ENCODE peak calls at places on chromosomes 7 and 10, in six cellular contexts. B is NCI-H1436; O is fibroblast of villous mesenchyme; P is tibial nerve; A is stimulated activated CD8-positive, alpha-beta memory T cell treated with anti-CD3 and anti-CD28 coated beads, Interleukin-7, amount 100 ng/mL, for 24 hours; L is nucleus accumbens. K is an unnamed sample.

GRCh38 chr10:24871006-24871405 is 81.4 kb downstream of the PRTFDC1 start:
- DNase-seq in P (no peak), O (peak; percentile 83), A (no peak), B (no peak), L (no peak), K (no peak)

GRCh38 chr10:123561145-123561448 is 105.1 kb upstream of the GPR26 start:
- DNase-seq in L (no peak), B (no peak), O (no peak), A (no peak), P (no peak), K (no peak)

GRCh38 chr10:86344714-86345161 is 21.9 kb downstream of the GRID1 start:
- DNase-seq in A (no peak), O (no peak), L (no peak), B (no peak), P (no peak), K (peak; percentile 16)

GRCh38 chr7:151836191-151836926 is 40.6 kb downstream of the PRKAG2 start:
- DNase-seq in A (no peak), B (no peak), P (no peak), O (no peak), L (no peak), K (no peak)

GRCh38 chr7:39709768-39710291 is 86.5 kb downstream of the RALA start:
- DNase-seq in O (peak; percentile 79), P (no peak), L (no peak), A (no peak), B (peak; percentile 53), K (peak; percentile 88)

GRCh38 chr7:51292596-51292995 is 24.0 kb downstream of the COBL start:
- DNase-seq in A (no peak), L (no peak), O (no peak), P (no peak), B (no peak), K (no peak)

GRCh38 chr10:116849271-116850057 is at the start of gene ENO4:
- DNase-seq in A (no peak), O (peak; percentile 82), L (peak; percentile 64), B (peak; percentile 94), P (no peak), K (peak; percentile 70)

GRCh38 chr10:28632597-28632940 is 44.8 kb upstream of the BAMBI start:
- DNase-seq in A (no peak), P (no peak), B (no peak), O (no peak), L (no peak), K (no peak)

GRCh38 chr10:451021-451471 is 238.4 kb downstream of the DIP2C start:
- DNase-seq in A (no peak), O (peak; percentile 39), P (no peak), B (no peak), L (no peak), K (no peak)

GRCh38 chr10:117322258-117322657 is 53.0 kb downstream of the PDZD8 start:
- DNase-seq in A (no peak), P (no peak), B (no peak), O (peak; percentile 60), L (no peak), K (no peak)

GRCh38 chr7:37289781-37290180 is 158.9 kb downstream of the ELMO1 start:
- DNase-seq in O (no peak), A (no peak), L (no peak), B (no peak), P (no peak), K (no peak)

GRCh38 chr10:30420266-30420665 is 13.7 kb upstream of the MAP3K8 start:
- DNase-seq in O (no peak), B (no peak), A (no peak), L (no peak), P (no peak), K (no peak)

GRCh38 chr10:49359349-49360231 is 36.3 kb downstream of the DRGX start:
- DNase-seq in P (no peak), A (no peak), B (no peak), L (no peak), O (peak; percentile 19), K (peak; percentile 37)

GRCh38 chr10:102322914-102323313 is 72.6 kb upstream of the NFKB2 start:
- DNase-seq in P (no peak), O (no peak), A (peak; percentile 13), B (no peak), L (no peak), K (no peak)

GRCh38 chr7:155644971-155645509 is 579 bp downstream of the RBM33 start:
- DNase-seq in L (peak; percentile 29), B (peak; percentile 1), P (no peak), A (peak; percentile 14), O (peak; percentile 36), K (peak; percentile 28)

GRCh38 chr7:123329988-123330643 is 130.3 kb upstream of the SLC13A1 start:
- DNase-seq in O (no peak), L (no peak), A (no peak), P (no peak), B (no peak), K (no peak)

GRCh38 chr10:33263453-33263852 is 71.0 kb downstream of the NRP1 start:
- DNase-seq in A (no peak), L (no peak), B (no peak), O (peak; percentile 64), P (no peak), K (no peak)

GRCh38 chr10:109588259-109588658 is 335.1 kb downstream of the XPNPEP1 start:
- DNase-seq in A (no peak), P (no peak), B (no peak), L (no peak), O (no peak), K (no peak)